ENCODE peak calls at places on chromosomes 11 and 22, in nine cellular contexts. S, M, T, B, A, E, P, G and Q are unnamed samples.

GRCh38 chr11:117950999-117951961 is 22.1 kb upstream of the TMPRSS13 start:
- DNase-seq in S (no peak), M (no peak), T (no peak), B (peak; percentile 33), A (no peak), E (no peak), P (no peak), G (no peak), Q (no peak)

GRCh38 chr22:20132686-20133246 is 1.2 kb downstream of the ZDHHC8 start:
- DNase-seq in S (no peak), M (no peak), T (no peak), B (no peak), A (no peak), E (no peak), P (no peak), G (no peak), Q (no peak)

GRCh38 chr22:25008666-25009065 is 56.1 kb downstream of the KIAA1671 start:
- DNase-seq in S (no peak), M (no peak), T (no peak), B (no peak), A (no peak), E (no peak), P (no peak), G (no peak), Q (no peak)

GRCh38 chr11:74018331-74019005 is 9.6 kb upstream of the UCP3 start:
- DNase-seq in S (peak; percentile 73), M (peak; percentile 91), T (no peak), B (no peak), A (peak; percentile 95), E (peak; percentile 96), P (peak; percentile 59), G (peak; percentile 64), Q (peak; percentile 69)

GRCh38 chr11:48055292-48056132 is 75.2 kb downstream of the PTPRJ start:
- DNase-seq in S (no peak), M (peak; percentile 49), T (no peak), B (peak; percentile 81), A (no peak), E (peak; percentile 68), P (no peak), G (peak; percentile 33), Q (peak; percentile 32)

GRCh38 chr22:33906475-33906874 is 13.8 kb downstream of the LARGE1 start:
- DNase-seq in S (no peak), M (no peak), T (no peak), B (no peak), A (no peak), E (no peak), P (no peak), G (no peak), Q (no peak)

GRCh38 chr22:25361899-25362214 is 142.4 kb downstream of the CRYBB2 start:
- DNase-seq in S (no peak), M (no peak), T (no peak), B (no peak), A (no peak), E (no peak), P (no peak), G (no peak), Q (no peak)

GRCh38 chr11:112300094-112300786 is 39.6 kb upstream of the PLET1 start:
- DNase-seq in S (no peak), M (no peak), T (no peak), B (no peak), A (no peak), E (no peak), P (no peak), G (no peak), Q (no peak)

GRCh38 chr11:63791495-63792167 is 21.6 kb upstream of the SPINDOC start:
- DNase-seq in S (no peak), M (no peak), T (no peak), B (no peak), A (no peak), E (no peak), P (no peak), G (peak; percentile 20), Q (no peak)

GRCh38 chr11:124812876-124813275 is 12.7 kb upstream of the MSANTD2 start:
- DNase-seq in S (no peak), M (no peak), T (no peak), B (no peak), A (no peak), E (no peak), P (no peak), G (peak; percentile 77), Q (no peak)

GRCh38 chr11:124693142-124693541 is 19.4 kb downstream of the SPA17 start:
- DNase-seq in S (no peak), M (no peak), T (no peak), B (no peak), A (no peak), E (no peak), P (no peak), G (no peak), Q (no peak)